ENCODE peak calls at places on chromosomes 5 and 9, in six cellular contexts. P is neural crest cell; F is NCI-H69; K is T-cell; C is activated CD4-positive, alpha-beta T cell treated with anti-CD3 and anti-CD28 coated beads, Interleukin-2, amount 10 ng/mL, durations not matched to agents 7 days and 5 days; B is HCEC 1CT. W is an unnamed sample.

GRCh38 chr5:776862-777711 is 7.4 kb downstream of the ZDHHC11B start:
- DNase-seq in K (no peak), P (no peak), C (no peak), F (peak), B (no peak), W (no peak)

GRCh38 chr5:152505442-152506042 is 100.5 kb upstream of the NMUR2 start:
- DNase-seq in K (peak), F (peak), C (peak), P (peak), B (peak), W (peak)

GRCh38 chr5:136006767-136007251 is 22.0 kb upstream of the TGFBI start:
- DNase-seq in C (no peak), B (peak), P (no peak), K (no peak), F (no peak), W (peak)

GRCh38 chr5:53923969-53924876 is 363.8 kb downstream of the NDUFS4 start:
- DNase-seq in K (no peak), P (no peak), B (peak), C (no peak), F (peak), W (no peak)

GRCh38 chr9:137157618-137158502 is 12.0 kb downstream of the LRRC26 start:
- DNase-seq in P (no peak), F (no peak), K (no peak), C (no peak), B (no peak), W (no peak)

GRCh38 chr5:24749701-24750100 is 104.9 kb upstream of the CDH10 start:
- DNase-seq in F (no peak), K (no peak), B (no peak), P (no peak), C (no peak), W (no peak)

GRCh38 chr5:151104795-151105194 is 24.0 kb upstream of the TNIP1 start:
- DNase-seq in K (no peak), F (no peak), B (peak), C (no peak), P (no peak), W (no peak)

GRCh38 chr9:22354699-22355384 is 91.8 kb upstream of the DMRTA1 start:
- DNase-seq in K (no peak), C (no peak), B (no peak), F (no peak), P (no peak), W (no peak)

GRCh38 chr5:179788193-179788854 is 5.5 kb upstream of the LTC4S start:
- DNase-seq in B (no peak), C (no peak), K (no peak), F (no peak), P (no peak), W (no peak)

GRCh38 chr9:134592018-134592818 is 49.4 kb upstream of the COL5A1 start:
- DNase-seq in C (no peak), B (peak), P (no peak), K (no peak), F (no peak), W (peak)

GRCh38 chr5:178469975-178470692 is 120.1 kb downstream of the COL23A1 start:
- DNase-seq in P (no peak), B (no peak), K (no peak), C (no peak), F (no peak), W (no peak)

GRCh38 chr5:119378075-119378699 is 22.4 kb downstream of the TNFAIP8 start:
- DNase-seq in K (no peak), C (no peak), F (no peak), P (no peak), B (no peak), W (no peak)

GRCh38 chr5:75367401-75367800 is 30.4 kb downstream of the HMGCR start:
- DNase-seq in C (no peak), B (peak), P (no peak), K (no peak), F (no peak), W (no peak)

GRCh38 chr5:130773813-130774212 is 391.2 kb downstream of the HINT1 start:
- DNase-seq in K (no peak), B (no peak), F (peak), P (no peak), C (no peak), W (no peak)

GRCh38 chr5:746258-746761 is 38.2 kb downstream of the ZDHHC11B start:
- DNase-seq in B (no peak), C (no peak), P (no peak), F (peak), K (no peak), W (no peak)

GRCh38 chr9:95981741-95982390 is 106.4 kb downstream of the ERCC6L2 start:
- DNase-seq in F (peak), B (peak), C (peak), P (no peak), K (peak), W (no peak)

GRCh38 chr5:7970816-7971215 is 101.9 kb downstream of the MTRR start:
- DNase-seq in P (no peak), K (no peak), B (no peak), F (no peak), C (no peak), W (no peak)

GRCh38 chr5:158489207-158489532 is 610.5 kb downstream of the EBF1 start:
- DNase-seq in C (no peak), K (no peak), P (no peak), B (no peak), F (no peak), W (no peak)

GRCh38 chr5:107869459-107870115 is 198.8 kb upstream of the EFNA5 start:
- DNase-seq in P (no peak), K (no peak), F (peak), B (peak), C (no peak), W (peak)

GRCh38 chr5:54643679-54644078 is 126.1 kb downstream of the SNX18 start:
- DNase-seq in K (no peak), B (peak), F (no peak), C (no peak), P (no peak), W (peak)

GRCh38 chr9:137302176-137303030 is at the start of gene NRARP:
- DNase-seq in K (peak), B (peak), P (peak), C (peak), F (peak), W (peak)

GRCh38 chr9:114494776-114495569 is 10.3 kb downstream of the WHRN start:
- DNase-seq in B (no peak), K (no peak), C (no peak), F (no peak), P (no peak), W (no peak)

GRCh38 chr9:95107001-95107749 is 210.3 kb downstream of the FANCC start:
- DNase-seq in F (no peak), K (no peak), P (no peak), C (no peak), B (no peak), W (no peak)

GRCh38 chr5:143987264-143987663 is 175.3 kb downstream of the HMHB1 start:
- DNase-seq in C (no peak), B (no peak), F (no peak), P (no peak), K (no peak), W (no peak)

GRCh38 chr9:100498592-100498991 is 25.6 kb downstream of the TMEFF1 start:
- DNase-seq in F (no peak), B (peak), P (no peak), K (no peak), C (no peak), W (no peak)

GRCh38 chr5:53643445-53643844 is 83.0 kb downstream of the NDUFS4 start:
- DNase-seq in C (no peak), K (no peak), F (no peak), B (no peak), P (no peak), W (no peak)

GRCh38 chr9:31084331-31084730 is 1300.1 kb upstream of the ACO1 start:
- DNase-seq in K (no peak), P (no peak), B (no peak), C (no peak), F (no peak), W (no peak)

GRCh38 chr5:180636403-180637075 is 12.9 kb downstream of the FLT4 start:
- DNase-seq in F (no peak), K (no peak), C (no peak), B (no peak), P (no peak), W (peak)

GRCh38 chr5:100902406-100903035 is 561 bp downstream of the ST8SIA4 start:
- DNase-seq in B (peak), C (peak), F (peak), P (no peak), K (no peak), W (no peak)

GRCh38 chr5:16406023-16406422 is 59.6 kb downstream of the ZNF622 start:
- DNase-seq in F (no peak), P (no peak), C (no peak), B (no peak), K (no peak), W (no peak)

GRCh38 chr9:2741441-2742158 is 24.3 kb downstream of the KCNV2 start:
- DNase-seq in B (no peak), C (no peak), P (no peak), K (no peak), F (peak), W (no peak)

GRCh38 chr5:16616536-16617271 is at the start of gene RETREG1:
- DNase-seq in C (peak), P (peak), K (peak), B (peak), F (peak), W (peak)

W was measured in H54.